ENCODE peak calls at places on chromosomes 16 and 17, in four cellular contexts. One of them, this sample, is unnamed.

GRCh38 chr17:67019809-67020208 is 24.5 kb upstream of the CACNG1 start:
- DNase-seq in cardiac muscle cell: no peak
- DNase-seq in NCI-H748 treated with DMSO at 0.1 percent for 48 hours: no peak
- DNase-seq in astrocyte of the spinal cord: no peak
- DNase-seq in this sample: no peak

GRCh38 chr17:63930951-63931575 is 1.1 kb downstream of the CD79B start:
- DNase-seq in cardiac muscle cell: peak; percentile 18
- DNase-seq in NCI-H748 treated with DMSO at 0.1 percent for 48 hours: no peak
- DNase-seq in astrocyte of the spinal cord: no peak
- DNase-seq in this sample: no peak

GRCh38 chr16:1150511-1150982 is 2.4 kb upstream of the CACNA1H start:
- DNase-seq in cardiac muscle cell: no peak
- DNase-seq in NCI-H748 treated with DMSO at 0.1 percent for 48 hours: no peak
- DNase-seq in astrocyte of the spinal cord: peak; percentile 19
- DNase-seq in this sample: peak; percentile 20

GRCh38 chr17:45971698-45972141 is 27.3 kb upstream of the STH start:
- DNase-seq in cardiac muscle cell: no peak
- DNase-seq in NCI-H748 treated with DMSO at 0.1 percent for 48 hours: no peak
- DNase-seq in astrocyte of the spinal cord: no peak
- DNase-seq in this sample: no peak

GRCh38 chr17:18916816-18917496 is 35.0 kb upstream of the SLC5A10 start:
- DNase-seq in cardiac muscle cell: no peak
- DNase-seq in NCI-H748 treated with DMSO at 0.1 percent for 48 hours: no peak
- DNase-seq in astrocyte of the spinal cord: no peak
- DNase-seq in this sample: no peak

GRCh38 chr17:78426293-78426879 is 47.9 kb downstream of the PGS1 start:
- DNase-seq in cardiac muscle cell: no peak
- DNase-seq in NCI-H748 treated with DMSO at 0.1 percent for 48 hours: no peak
- DNase-seq in astrocyte of the spinal cord: no peak
- DNase-seq in this sample: no peak

GRCh38 chr16:8946544-8946943 is 17.2 kb downstream of the USP7 start:
- DNase-seq in cardiac muscle cell: no peak
- DNase-seq in NCI-H748 treated with DMSO at 0.1 percent for 48 hours: no peak
- DNase-seq in astrocyte of the spinal cord: no peak
- DNase-seq in this sample: no peak

GRCh38 chr17:22443061-22443460 is 750.7 kb downstream of the KCNJ18 start:
- DNase-seq in cardiac muscle cell: no peak
- DNase-seq in NCI-H748 treated with DMSO at 0.1 percent for 48 hours: no peak
- DNase-seq in astrocyte of the spinal cord: no peak
- DNase-seq in this sample: no peak

GRCh38 chr16:88635671-88636070 is 2.7 kb upstream of the IL17C start:
- DNase-seq in cardiac muscle cell: no peak
- DNase-seq in NCI-H748 treated with DMSO at 0.1 percent for 48 hours: no peak
- DNase-seq in astrocyte of the spinal cord: no peak
- DNase-seq in this sample: no peak

GRCh38 chr17:80253631-80254395 is 6.8 kb upstream of the RNF213 start:
- DNase-seq in cardiac muscle cell: no peak
- DNase-seq in NCI-H748 treated with DMSO at 0.1 percent for 48 hours: no peak
- DNase-seq in astrocyte of the spinal cord: no peak
- DNase-seq in this sample: no peak

GRCh38 chr16:73095885-73096341 is 48.0 kb upstream of the ZFHX3 start:
- DNase-seq in cardiac muscle cell: peak; percentile 52
- DNase-seq in NCI-H748 treated with DMSO at 0.1 percent for 48 hours: peak; percentile 22
- DNase-seq in astrocyte of the spinal cord: peak; percentile 1
- DNase-seq in this sample: no peak

GRCh38 chr17:44258811-44259351 is 9.1 kb downstream of the SLC4A1 start:
- DNase-seq in cardiac muscle cell: no peak
- DNase-seq in NCI-H748 treated with DMSO at 0.1 percent for 48 hours: no peak
- DNase-seq in astrocyte of the spinal cord: no peak
- DNase-seq in this sample: no peak

GRCh38 chr16:65010136-65010535 is 111.7 kb downstream of the CDH11 start:
- DNase-seq in cardiac muscle cell: no peak
- DNase-seq in NCI-H748 treated with DMSO at 0.1 percent for 48 hours: no peak
- DNase-seq in astrocyte of the spinal cord: no peak
- DNase-seq in this sample: peak; percentile 30

GRCh38 chr17:44356241-44356640 is 7.4 kb downstream of the FAM171A2 start:
- DNase-seq in cardiac muscle cell: no peak
- DNase-seq in NCI-H748 treated with DMSO at 0.1 percent for 48 hours: no peak
- DNase-seq in astrocyte of the spinal cord: no peak
- DNase-seq in this sample: no peak

GRCh38 chr17:12790806-12791148 is 1.5 kb downstream of the ARHGAP44 start:
- DNase-seq in cardiac muscle cell: no peak
- DNase-seq in NCI-H748 treated with DMSO at 0.1 percent for 48 hours: no peak
- DNase-seq in astrocyte of the spinal cord: no peak
- DNase-seq in this sample: no peak

GRCh38 chr16:4426021-4426684 is 485 bp downstream of the DNAJA3 start:
- DNase-seq in cardiac muscle cell: peak; percentile 18
- DNase-seq in NCI-H748 treated with DMSO at 0.1 percent for 48 hours: no peak
- DNase-seq in astrocyte of the spinal cord: no peak
- DNase-seq in this sample: peak; percentile 12

GRCh38 chr17:73491648-73492047 is 152.6 kb downstream of the SDK2 start:
- DNase-seq in cardiac muscle cell: no peak
- DNase-seq in NCI-H748 treated with DMSO at 0.1 percent for 48 hours: no peak
- DNase-seq in astrocyte of the spinal cord: no peak
- DNase-seq in this sample: no peak

GRCh38 chr17:66542183-66542966 is 240.0 kb downstream of the PRKCA start:
- DNase-seq in cardiac muscle cell: peak; percentile 89
- DNase-seq in NCI-H748 treated with DMSO at 0.1 percent for 48 hours: no peak
- DNase-seq in astrocyte of the spinal cord: peak; percentile 76
- DNase-seq in this sample: peak; percentile 88

GRCh38 chr16:85840395-85840794 is 40.9 kb downstream of the COX4I1 start:
- DNase-seq in cardiac muscle cell: no peak
- DNase-seq in NCI-H748 treated with DMSO at 0.1 percent for 48 hours: no peak
- DNase-seq in astrocyte of the spinal cord: no peak
- DNase-seq in this sample: no peak

GRCh38 chr17:2815781-2816185 is 19.5 kb downstream of the RAP1GAP2 start:
- DNase-seq in cardiac muscle cell: no peak
- DNase-seq in NCI-H748 treated with DMSO at 0.1 percent for 48 hours: no peak
- DNase-seq in astrocyte of the spinal cord: no peak
- DNase-seq in this sample: no peak

GRCh38 chr17:20073056-20073979 is 64.2 kb downstream of the SPECC1 start:
- DNase-seq in cardiac muscle cell: peak; percentile 84
- DNase-seq in NCI-H748 treated with DMSO at 0.1 percent for 48 hours: no peak
- DNase-seq in astrocyte of the spinal cord: peak; percentile 30
- DNase-seq in this sample: peak; percentile 49

GRCh38 chr17:63984206-63984605 is 11.5 kb upstream of the SCN4A start:
- DNase-seq in cardiac muscle cell: peak; percentile 72
- DNase-seq in NCI-H748 treated with DMSO at 0.1 percent for 48 hours: no peak
- DNase-seq in astrocyte of the spinal cord: peak; percentile 55
- DNase-seq in this sample: peak; percentile 30

GRCh38 chr17:79841369-79842135 is 2.3 kb upstream of the CBX4 start:
- DNase-seq in cardiac muscle cell: no peak
- DNase-seq in NCI-H748 treated with DMSO at 0.1 percent for 48 hours: no peak
- DNase-seq in astrocyte of the spinal cord: no peak
- DNase-seq in this sample: no peak

GRCh38 chr17:17382060-17382449 is 78.9 kb downstream of the NT5M start:
- DNase-seq in cardiac muscle cell: no peak
- DNase-seq in NCI-H748 treated with DMSO at 0.1 percent for 48 hours: no peak
- DNase-seq in astrocyte of the spinal cord: no peak
- DNase-seq in this sample: no peak

GRCh38 chr17:17886747-17887146 is 50.0 kb upstream of the SREBF1 start:
- DNase-seq in cardiac muscle cell: no peak
- DNase-seq in NCI-H748 treated with DMSO at 0.1 percent for 48 hours: no peak
- DNase-seq in astrocyte of the spinal cord: no peak
- DNase-seq in this sample: no peak

GRCh38 chr17:77865109-77865611 is 93.3 kb upstream of the TNRC6C start:
- DNase-seq in cardiac muscle cell: peak; percentile 10
- DNase-seq in NCI-H748 treated with DMSO at 0.1 percent for 48 hours: no peak
- DNase-seq in astrocyte of the spinal cord: no peak
- DNase-seq in this sample: no peak

GRCh38 chr16:66512589-66513404 is 37.1 kb downstream of the TK2 start:
- DNase-seq in cardiac muscle cell: peak; percentile 74
- DNase-seq in NCI-H748 treated with DMSO at 0.1 percent for 48 hours: no peak
- DNase-seq in astrocyte of the spinal cord: peak; percentile 28
- DNase-seq in this sample: peak; percentile 78

GRCh38 chr17:50467114-50467854 is 1.4 kb downstream of the CHAD start:
- DNase-seq in cardiac muscle cell: no peak
- DNase-seq in NCI-H748 treated with DMSO at 0.1 percent for 48 hours: no peak
- DNase-seq in astrocyte of the spinal cord: no peak
- DNase-seq in this sample: no peak

GRCh38 chr17:44878627-44879221 is 20.5 kb downstream of the EFTUD2 start:
- DNase-seq in cardiac muscle cell: peak; percentile 58
- DNase-seq in NCI-H748 treated with DMSO at 0.1 percent for 48 hours: peak; percentile 4
- DNase-seq in astrocyte of the spinal cord: peak; percentile 34
- DNase-seq in this sample: peak; percentile 28

GRCh38 chr17:55273579-55274370 is 9.0 kb downstream of the HLF start:
- DNase-seq in cardiac muscle cell: no peak
- DNase-seq in NCI-H748 treated with DMSO at 0.1 percent for 48 hours: no peak
- DNase-seq in astrocyte of the spinal cord: no peak
- DNase-seq in this sample: no peak

GRCh38 chr17:75094871-75095399 is 7.2 kb downstream of the SLC16A5 start:
- DNase-seq in cardiac muscle cell: no peak
- DNase-seq in NCI-H748 treated with DMSO at 0.1 percent for 48 hours: no peak
- DNase-seq in astrocyte of the spinal cord: no peak
- DNase-seq in this sample: no peak

GRCh38 chr17:33520404-33521032 is 227.4 kb upstream of the ASIC2 start:
- DNase-seq in cardiac muscle cell: peak; percentile 30
- DNase-seq in NCI-H748 treated with DMSO at 0.1 percent for 48 hours: no peak
- DNase-seq in astrocyte of the spinal cord: no peak
- DNase-seq in this sample: peak; percentile 1

GRCh38 chr17:64326420-64327054 is 63.5 kb upstream of the TEX2 start:
- DNase-seq in cardiac muscle cell: peak; percentile 96
- DNase-seq in NCI-H748 treated with DMSO at 0.1 percent for 48 hours: no peak
- DNase-seq in astrocyte of the spinal cord: no peak
- DNase-seq in this sample: peak; percentile 48

GRCh38 chr16:81401035-81401950 is 43.3 kb upstream of the CMIP start:
- DNase-seq in cardiac muscle cell: peak; percentile 70
- DNase-seq in NCI-H748 treated with DMSO at 0.1 percent for 48 hours: no peak
- DNase-seq in astrocyte of the spinal cord: no peak
- DNase-seq in this sample: peak; percentile 82

GRCh38 chr16:48913384-48913783 is 303.4 kb upstream of the N4BP1 start:
- DNase-seq in cardiac muscle cell: no peak
- DNase-seq in NCI-H748 treated with DMSO at 0.1 percent for 48 hours: no peak
- DNase-seq in astrocyte of the spinal cord: no peak
- DNase-seq in this sample: no peak

GRCh38 chr16:57614546-57615343 is 13.7 kb upstream of the ADGRG1 start:
- DNase-seq in cardiac muscle cell: no peak
- DNase-seq in NCI-H748 treated with DMSO at 0.1 percent for 48 hours: no peak
- DNase-seq in astrocyte of the spinal cord: no peak
- DNase-seq in this sample: no peak

GRCh38 chr17:3576970-3577369 is 19.4 kb upstream of the TRPV3 start:
- DNase-seq in cardiac muscle cell: no peak
- DNase-seq in NCI-H748 treated with DMSO at 0.1 percent for 48 hours: no peak
- DNase-seq in astrocyte of the spinal cord: no peak
- DNase-seq in this sample: no peak

GRCh38 chr17:61065263-61065773 is 334.3 kb upstream of the TBX2 start:
- DNase-seq in cardiac muscle cell: peak; percentile 58
- DNase-seq in NCI-H748 treated with DMSO at 0.1 percent for 48 hours: no peak
- DNase-seq in astrocyte of the spinal cord: peak; percentile 33
- DNase-seq in this sample: peak; percentile 69

This sample was measured in iris pigment epithelial cell.